ENCODE peak calls at places on chromosomes 6 and 20, in ten cellular contexts. E is NCI-H69; R is NCI-H2081; I is Right ventricle myocardium inferior; X is skeletal muscle cell; Y is activated CD8-positive, alpha-beta memory T cell treated with anti-CD3 and anti-CD28 coated beads for 48 hours; K is GM10248; N is GM19239; M is lower leg skin; Q is T-helper 2 cell. W is an unnamed sample.

GRCh38 chr20:45153756-45154155 is 20.9 kb upstream of the PI3 start:
- DNase-seq in E (no peak), R (no peak), I (no peak), X (no peak), Y (no peak), K (no peak), N (no peak), M (no peak), Q (no peak), W (no peak)

GRCh38 chr6:169326067-169326799 is 72.6 kb upstream of the THBS2 start:
- DNase-seq in E (peak), R (peak), I (no peak), X (no peak), Y (no peak), K (no peak), N (no peak), M (peak), Q (no peak), W (no peak)

GRCh38 chr6:37724530-37725220 is 27.0 kb upstream of the MDGA1 start:
- DNase-seq in E (peak), R (no peak), I (no peak), X (no peak), Y (no peak), K (no peak), N (no peak), M (no peak), Q (no peak), W (no peak)

GRCh38 chr6:135162678-135163439 is 18.2 kb upstream of the MYB start:
- DNase-seq in E (peak), R (peak), I (no peak), X (no peak), Y (no peak), K (no peak), N (no peak), M (no peak), Q (no peak), W (peak)

GRCh38 chr6:127951172-127951995 is 50.5 kb upstream of the THEMIS start:
- DNase-seq in E (no peak), R (no peak), I (no peak), X (no peak), Y (no peak), K (peak), N (peak), M (no peak), Q (no peak), W (no peak)

GRCh38 chr6:18323935-18324707 is 59.8 kb upstream of the DEK start:
- DNase-seq in E (peak), R (peak), I (no peak), X (no peak), Y (no peak), K (peak), N (peak), M (no peak), Q (no peak), W (no peak)

GRCh38 chr6:160863782-160864181 is 127.8 kb upstream of the MAP3K4 start:
- DNase-seq in E (no peak), R (no peak), I (no peak), X (no peak), Y (no peak), K (no peak), N (no peak), M (no peak), Q (no peak), W (no peak)

GRCh38 chr20:45835230-45836224 is 1.9 kb downstream of the SNX21 start:
- DNase-seq in E (no peak), R (no peak), I (peak), X (no peak), Y (no peak), K (no peak), N (no peak), M (peak), Q (no peak), W (no peak)

GRCh38 chr6:145736854-145737181 is 1.5 kb upstream of the EPM2A start:
- DNase-seq in E (no peak), R (no peak), I (no peak), X (no peak), Y (no peak), K (no peak), N (no peak), M (no peak), Q (no peak), W (no peak)

GRCh38 chr6:34272022-34272926 is 23.5 kb upstream of the SMIM29 start:
- DNase-seq in E (no peak), R (no peak), I (peak), X (no peak), Y (no peak), K (no peak), N (no peak), M (no peak), Q (no peak), W (no peak)

GRCh38 chr6:105121981-105122380 is 57.8 kb downstream of the POPDC3 start:
- DNase-seq in E (peak), R (no peak), I (no peak), X (no peak), Y (no peak), K (no peak), N (no peak), M (no peak), Q (no peak), W (no peak)

GRCh38 chr6:35052694-35053565 is 88.2 kb downstream of the TCP11 start:
- DNase-seq in E (peak), R (no peak), I (peak), X (peak), Y (no peak), K (no peak), N (no peak), M (no peak), Q (no peak), W (no peak)

GRCh38 chr6:121881974-121882667 is 446.7 kb downstream of the GJA1 start:
- DNase-seq in E (no peak), R (no peak), I (no peak), X (peak), Y (no peak), K (no peak), N (no peak), M (no peak), Q (no peak), W (no peak)

GRCh38 chr6:81787313-81788068 is 35.0 kb upstream of the TENT5A start:
- DNase-seq in E (no peak), R (no peak), I (no peak), X (peak), Y (no peak), K (no peak), N (no peak), M (no peak), Q (no peak), W (no peak)

GRCh38 chr6:136723780-136724179 is 68.5 kb downstream of the MAP3K5 start:
- DNase-seq in E (peak), R (no peak), I (no peak), X (no peak), Y (no peak), K (no peak), N (no peak), M (no peak), Q (no peak), W (no peak)

GRCh38 chr6:338815-339262 is 46.6 kb downstream of the DUSP22 start:
- DNase-seq in E (no peak), R (no peak), I (peak), X (no peak), Y (no peak), K (no peak), N (no peak), M (no peak), Q (no peak), W (no peak)

GRCh38 chr6:95923518-95923917 is 92.3 kb upstream of the FUT9 start:
- DNase-seq in E (peak), R (no peak), I (peak), X (no peak), Y (no peak), K (peak), N (no peak), M (no peak), Q (no peak), W (no peak)

GRCh38 chr6:13304580-13305255 is 23.6 kb downstream of the TBC1D7 start:
- DNase-seq in E (no peak), R (no peak), I (no peak), X (no peak), Y (no peak), K (peak), N (no peak), M (peak), Q (no peak), W (no peak)

GRCh38 chr20:54535045-54535444 is 59.7 kb downstream of the DOK5 start:
- DNase-seq in E (no peak), R (no peak), I (no peak), X (no peak), Y (no peak), K (no peak), N (no peak), M (no peak), Q (no peak), W (no peak)

GRCh38 chr6:52392944-52393343 is 27.2 kb upstream of the EFHC1 start:
- DNase-seq in E (no peak), R (no peak), I (no peak), X (peak), Y (no peak), K (no peak), N (no peak), M (no peak), Q (no peak), W (no peak)

GRCh38 chr6:168923171-168923570 is 330.5 kb downstream of the THBS2 start:
- DNase-seq in E (no peak), R (no peak), I (no peak), X (no peak), Y (no peak), K (no peak), N (no peak), M (peak), Q (no peak), W (no peak)

GRCh38 chr6:111269401-111269970 is 182.2 kb downstream of the SLC16A10 start:
- DNase-seq in E (no peak), R (no peak), I (no peak), X (no peak), Y (no peak), K (no peak), N (no peak), M (no peak), Q (no peak), W (no peak)

GRCh38 chr6:30830438-30830837 is 53.9 kb upstream of the DDR1 start:
- DNase-seq in E (no peak), R (no peak), I (no peak), X (no peak), Y (no peak), K (no peak), N (no peak), M (no peak), Q (no peak), W (no peak)

GRCh38 chr20:60101894-60102281 is 143.7 kb downstream of the CDH26 start:
- DNase-seq in E (no peak), R (no peak), I (no peak), X (no peak), Y (no peak), K (no peak), N (no peak), M (no peak), Q (no peak), W (no peak)

GRCh38 chr6:161486326-161486725 is 212.5 kb upstream of the AGPAT4 start:
- DNase-seq in E (peak), R (no peak), I (no peak), X (no peak), Y (no peak), K (no peak), N (no peak), M (no peak), Q (no peak), W (no peak)

GRCh38 chr6:13641315-13641714 is 26.2 kb downstream of the NOL7 start:
- DNase-seq in E (no peak), R (no peak), I (no peak), X (no peak), Y (no peak), K (no peak), N (no peak), M (no peak), Q (no peak), W (no peak)

GRCh38 chr6:37204014-37204751 is 34.2 kb downstream of the PIM1 start:
- DNase-seq in E (no peak), R (no peak), I (no peak), X (no peak), Y (no peak), K (no peak), N (no peak), M (peak), Q (no peak), W (no peak)

GRCh38 chr20:19823971-19824370 is 65.9 kb downstream of the RIN2 start:
- DNase-seq in E (peak), R (no peak), I (no peak), X (no peak), Y (no peak), K (no peak), N (no peak), M (no peak), Q (no peak), W (no peak)

GRCh38 chr6:159042003-159042823 is 2.6 kb downstream of the TAGAP start:
- DNase-seq in E (peak), R (peak), I (peak), X (no peak), Y (no peak), K (peak), N (peak), M (peak), Q (peak), W (peak)

GRCh38 chr20:51497542-51498467 is 44.7 kb downstream of the NFATC2 start:
- DNase-seq in E (no peak), R (no peak), I (no peak), X (no peak), Y (no peak), K (peak), N (peak), M (peak), Q (peak), W (no peak)

GRCh38 chr6:79634491-79634890 is 3.4 kb downstream of the SH3BGRL2 start:
- DNase-seq in E (peak), R (no peak), I (no peak), X (no peak), Y (no peak), K (no peak), N (no peak), M (no peak), Q (no peak), W (no peak)

GRCh38 chr6:46023216-46023915 is 7.7 kb upstream of the CLIC5 start:
- DNase-seq in E (peak), R (no peak), I (no peak), X (peak), Y (no peak), K (no peak), N (no peak), M (no peak), Q (no peak), W (no peak)

GRCh38 chr20:61559706-61560315 is 307.8 kb downstream of the CDH4 start:
- DNase-seq in E (no peak), R (no peak), I (no peak), X (no peak), Y (no peak), K (no peak), N (no peak), M (no peak), Q (no peak), W (no peak)